ENCODE peak calls at places on chromosome 20, in nine cellular contexts. One of them, this sample, is unnamed.

GRCh38 chr20:14997791-14998190 is 660.4 kb upstream of the FLRT3 start:
- DNase-seq in MM.1S: no peak
- DNase-seq in GM23338: no peak
- DNase-seq in HCT116: no peak
- DNase-seq in hepatocyte: no peak
- DNase-seq in SK-N-SH: no peak
- DNase-seq in OCI-LY7: no peak
- DNase-seq in GM23248: peak
- DNase-seq in PC-3: peak
- DNase-seq in this sample: no peak

GRCh38 chr20:62692176-62692575 is 16.5 kb upstream of the NTSR1 start:
- DNase-seq in OCI-LY7: no peak
- DNase-seq in HCT116: no peak
- DNase-seq in GM23338: no peak
- DNase-seq in SK-N-SH: peak
- DNase-seq in MM.1S: no peak
- DNase-seq in PC-3: no peak
- DNase-seq in GM23248: no peak
- DNase-seq in hepatocyte: no peak
- DNase-seq in this sample: no peak

GRCh38 chr20:57391439-57392129 is 388 bp downstream of the RBM38 start:
- DNase-seq in OCI-LY7: peak
- DNase-seq in GM23338: peak
- DNase-seq in PC-3: peak
- DNase-seq in GM23248: peak
- DNase-seq in MM.1S: peak
- DNase-seq in hepatocyte: peak
- DNase-seq in HCT116: no peak
- DNase-seq in SK-N-SH: peak
- DNase-seq in this sample: peak

GRCh38 chr20:46056970-46057855 is 28.2 kb downstream of the SLC12A5 start:
- DNase-seq in HCT116: no peak
- DNase-seq in MM.1S: no peak
- DNase-seq in GM23248: peak
- DNase-seq in GM23338: peak
- DNase-seq in PC-3: no peak
- DNase-seq in SK-N-SH: no peak
- DNase-seq in hepatocyte: peak
- DNase-seq in OCI-LY7: no peak
- DNase-seq in this sample: peak

GRCh38 chr20:49272654-49273053 is 5.2 kb downstream of the ZNFX1 start:
- DNase-seq in GM23338: no peak
- DNase-seq in PC-3: no peak
- DNase-seq in GM23248: no peak
- DNase-seq in HCT116: no peak
- DNase-seq in SK-N-SH: no peak
- DNase-seq in hepatocyte: no peak
- DNase-seq in MM.1S: peak
- DNase-seq in OCI-LY7: no peak
- DNase-seq in this sample: no peak

GRCh38 chr20:41150664-41151063 is 13.3 kb downstream of the PLCG1 start:
- DNase-seq in OCI-LY7: no peak
- DNase-seq in hepatocyte: no peak
- DNase-seq in SK-N-SH: no peak
- DNase-seq in GM23248: peak
- DNase-seq in GM23338: no peak
- DNase-seq in MM.1S: no peak
- DNase-seq in PC-3: no peak
- DNase-seq in HCT116: no peak
- DNase-seq in this sample: no peak

GRCh38 chr20:59850018-59850641 is 83.3 kb downstream of the SYCP2 start:
- DNase-seq in GM23248: peak
- DNase-seq in GM23338: peak
- DNase-seq in hepatocyte: peak
- DNase-seq in SK-N-SH: no peak
- DNase-seq in PC-3: peak
- DNase-seq in MM.1S: peak
- DNase-seq in OCI-LY7: peak
- DNase-seq in HCT116: peak
- DNase-seq in this sample: peak

GRCh38 chr20:60201198-60201597 is 243.0 kb downstream of the CDH26 start:
- DNase-seq in HCT116: no peak
- DNase-seq in hepatocyte: no peak
- DNase-seq in GM23248: no peak
- DNase-seq in OCI-LY7: no peak
- DNase-seq in GM23338: no peak
- DNase-seq in SK-N-SH: no peak
- DNase-seq in PC-3: no peak
- DNase-seq in MM.1S: peak
- DNase-seq in this sample: no peak

GRCh38 chr20:46361811-46362210 is 44.6 kb downstream of the ELMO2 start:
- DNase-seq in hepatocyte: no peak
- DNase-seq in GM23338: no peak
- DNase-seq in OCI-LY7: no peak
- DNase-seq in PC-3: no peak
- DNase-seq in GM23248: no peak
- DNase-seq in SK-N-SH: no peak
- DNase-seq in HCT116: no peak
- DNase-seq in MM.1S: no peak
- DNase-seq in this sample: no peak

GRCh38 chr20:22689246-22689645 is 104.9 kb upstream of the FOXA2 start:
- DNase-seq in GM23248: no peak
- DNase-seq in OCI-LY7: no peak
- DNase-seq in GM23338: no peak
- DNase-seq in hepatocyte: no peak
- DNase-seq in SK-N-SH: no peak
- DNase-seq in PC-3: no peak
- DNase-seq in HCT116: no peak
- DNase-seq in MM.1S: no peak
- DNase-seq in this sample: no peak

GRCh38 chr20:22692119-22692475 is 107.7 kb upstream of the FOXA2 start:
- DNase-seq in GM23338: no peak
- DNase-seq in OCI-LY7: no peak
- DNase-seq in GM23248: no peak
- DNase-seq in HCT116: no peak
- DNase-seq in SK-N-SH: no peak
- DNase-seq in hepatocyte: no peak
- DNase-seq in PC-3: no peak
- DNase-seq in MM.1S: no peak
- DNase-seq in this sample: no peak

GRCh38 chr20:22690616-22691179 is 106.3 kb upstream of the FOXA2 start:
- DNase-seq in GM23338: no peak
- DNase-seq in hepatocyte: no peak
- DNase-seq in SK-N-SH: no peak
- DNase-seq in OCI-LY7: no peak
- DNase-seq in MM.1S: no peak
- DNase-seq in HCT116: no peak
- DNase-seq in GM23248: no peak
- DNase-seq in PC-3: no peak
- DNase-seq in this sample: no peak

GRCh38 chr20:22690000-22690399 is 105.6 kb upstream of the FOXA2 start:
- DNase-seq in HCT116: no peak
- DNase-seq in hepatocyte: no peak
- DNase-seq in PC-3: no peak
- DNase-seq in MM.1S: no peak
- DNase-seq in GM23338: no peak
- DNase-seq in OCI-LY7: no peak
- DNase-seq in GM23248: no peak
- DNase-seq in SK-N-SH: no peak
- DNase-seq in this sample: no peak

GRCh38 chr20:22691369-22692118 is 107.2 kb upstream of the FOXA2 start:
- DNase-seq in hepatocyte: peak
- DNase-seq in PC-3: peak
- DNase-seq in GM23338: peak
- DNase-seq in GM23248: peak
- DNase-seq in OCI-LY7: peak
- DNase-seq in HCT116: peak
- DNase-seq in SK-N-SH: peak
- DNase-seq in MM.1S: peak
- DNase-seq in this sample: peak
- TF ChIP-seq EZH2phosphoT487 in hepatocyte: no peak
- TF ChIP-seq EZH2phosphoT487 in PC-3: no peak
- TF ChIP-seq EZH2phosphoT487 in GM23338: no peak
- TF ChIP-seq EZH2phosphoT487 in GM23248: no peak
- TF ChIP-seq EZH2phosphoT487 in OCI-LY7: no peak
- TF ChIP-seq EZH2phosphoT487 in HCT116: no peak
- TF ChIP-seq EZH2phosphoT487 in SK-N-SH: no peak
- TF ChIP-seq EZH2phosphoT487 in MM.1S: no peak
- TF ChIP-seq EZH2phosphoT487 in this sample: no peak

GRCh38 chr20:10190456-10190855 is 28.2 kb upstream of the SNAP25 start:
- DNase-seq in SK-N-SH: no peak
- DNase-seq in OCI-LY7: no peak
- DNase-seq in HCT116: no peak
- DNase-seq in MM.1S: no peak
- DNase-seq in GM23248: no peak
- DNase-seq in hepatocyte: no peak
- DNase-seq in PC-3: no peak
- DNase-seq in GM23338: no peak
- DNase-seq in this sample: no peak

DNA sequence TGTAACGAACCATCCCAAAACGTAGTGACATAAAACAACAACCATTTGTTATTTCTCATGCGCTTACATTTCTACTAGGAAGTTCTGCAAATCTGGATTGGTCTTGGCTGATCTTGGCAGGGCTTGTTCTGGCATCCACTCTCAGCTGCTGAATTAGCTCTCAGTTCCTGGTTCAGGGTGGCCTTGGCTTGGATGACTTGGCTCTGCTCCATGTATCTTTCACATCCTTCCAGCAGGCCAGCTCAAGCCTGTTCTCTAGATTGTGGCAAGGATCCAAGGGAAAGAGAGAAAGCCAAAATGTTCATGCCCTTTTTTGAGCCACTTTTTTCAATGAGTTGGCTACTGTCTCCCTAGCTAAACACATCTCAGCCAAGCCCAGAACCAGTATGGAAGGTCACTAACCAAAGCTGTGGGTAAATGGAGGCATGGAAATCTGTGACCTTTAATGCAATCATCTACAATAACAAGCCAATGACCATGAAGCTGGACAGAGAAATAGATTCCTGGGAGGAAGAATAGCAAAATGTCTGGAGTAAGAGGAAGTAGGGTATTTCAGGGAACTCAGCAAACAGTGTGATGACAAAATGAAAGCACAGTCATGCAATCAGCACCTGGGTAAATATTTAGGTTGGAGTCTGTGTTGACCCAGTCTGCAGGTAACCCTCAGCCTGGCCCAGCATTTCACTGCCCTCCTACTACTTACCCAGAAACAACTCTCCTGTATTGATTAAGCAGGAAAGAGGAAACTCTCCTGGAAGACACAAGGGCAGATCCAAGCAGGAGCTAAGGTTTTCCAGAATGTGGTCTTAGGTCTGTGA is 32.7 kb upstream of the SNAP25 start:
- DNase-seq in OCI-LY7: no peak
- DNase-seq in GM23338: no peak
- DNase-seq in PC-3: peak
- DNase-seq in GM23248: no peak
- DNase-seq in MM.1S: no peak
- DNase-seq in SK-N-SH: no peak
- DNase-seq in hepatocyte: peak
- DNase-seq in HCT116: no peak
- DNase-seq in this sample: no peak
- TF ChIP-seq EZH2phosphoT487 in OCI-LY7: no peak
- TF ChIP-seq EZH2phosphoT487 in GM23338: no peak
- TF ChIP-seq EZH2phosphoT487 in PC-3: no peak
- TF ChIP-seq EZH2phosphoT487 in GM23248: no peak
- TF ChIP-seq EZH2phosphoT487 in MM.1S: no peak
- TF ChIP-seq EZH2phosphoT487 in SK-N-SH: no peak
- TF ChIP-seq EZH2phosphoT487 in hepatocyte: no peak
- TF ChIP-seq EZH2phosphoT487 in HCT116: no peak
- TF ChIP-seq EZH2phosphoT487 in this sample: no peak

GRCh38 chr20:36773548-36774242 is at the start of gene DSN1:
- DNase-seq in MM.1S: peak
- DNase-seq in PC-3: peak
- DNase-seq in HCT116: peak
- DNase-seq in GM23248: peak
- DNase-seq in SK-N-SH: peak
- DNase-seq in GM23338: peak
- DNase-seq in OCI-LY7: peak
- DNase-seq in hepatocyte: peak
- DNase-seq in this sample: peak

GRCh38 chr20:36775826-36776225 is 2.3 kb upstream of the DSN1 start:
- DNase-seq in GM23338: no peak
- DNase-seq in OCI-LY7: no peak
- DNase-seq in SK-N-SH: peak
- DNase-seq in hepatocyte: no peak
- DNase-seq in PC-3: no peak
- DNase-seq in GM23248: no peak
- DNase-seq in MM.1S: no peak
- DNase-seq in HCT116: no peak
- DNase-seq in this sample: no peak

GRCh38 chr20:36773123-36773547 is 428 bp downstream of the DSN1 start:
- DNase-seq in GM23338: no peak
- DNase-seq in SK-N-SH: no peak
- DNase-seq in OCI-LY7: peak
- DNase-seq in HCT116: no peak
- DNase-seq in hepatocyte: no peak
- DNase-seq in GM23248: peak
- DNase-seq in PC-3: no peak
- DNase-seq in MM.1S: peak
- DNase-seq in this sample: peak

GRCh38 chr20:36777152-36777551 is 3.6 kb upstream of the DSN1 start:
- DNase-seq in PC-3: no peak
- DNase-seq in GM23248: no peak
- DNase-seq in MM.1S: no peak
- DNase-seq in hepatocyte: no peak
- DNase-seq in OCI-LY7: no peak
- DNase-seq in HCT116: no peak
- DNase-seq in SK-N-SH: no peak
- DNase-seq in GM23338: no peak
- DNase-seq in this sample: no peak

DNA sequence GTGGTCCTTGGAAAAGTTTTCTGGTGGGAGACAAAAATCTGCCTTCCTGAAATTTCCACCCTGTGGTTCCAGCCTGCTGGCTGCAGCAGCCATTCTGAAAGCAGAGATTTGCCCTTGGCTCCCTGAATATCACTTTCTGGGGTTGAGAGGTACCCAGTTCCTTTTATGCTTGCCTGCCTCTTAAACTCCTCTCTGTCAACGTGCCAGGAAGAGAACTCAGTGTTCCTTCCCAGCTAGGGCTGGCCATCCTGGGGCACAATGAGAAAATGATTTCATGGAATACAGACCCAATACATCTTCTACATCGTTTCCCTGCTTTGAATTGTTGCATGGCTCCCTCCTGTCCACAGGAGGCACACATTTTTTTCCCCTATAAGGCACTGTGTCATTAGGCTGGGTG is 1.6 kb upstream of the DSN1 start:
- DNase-seq in PC-3: no peak
- DNase-seq in OCI-LY7: no peak
- DNase-seq in SK-N-SH: peak
- DNase-seq in GM23248: peak
- DNase-seq in MM.1S: no peak
- DNase-seq in HCT116: no peak
- DNase-seq in hepatocyte: no peak
- DNase-seq in GM23338: no peak
- DNase-seq in this sample: no peak
- TF ChIP-seq EZH2phosphoT487 in PC-3: no peak
- TF ChIP-seq EZH2phosphoT487 in OCI-LY7: no peak
- TF ChIP-seq EZH2phosphoT487 in SK-N-SH: no peak
- TF ChIP-seq EZH2phosphoT487 in GM23248: no peak
- TF ChIP-seq EZH2phosphoT487 in MM.1S: no peak
- TF ChIP-seq EZH2phosphoT487 in HCT116: no peak
- TF ChIP-seq EZH2phosphoT487 in hepatocyte: no peak
- TF ChIP-seq EZH2phosphoT487 in GM23338: no peak
- TF ChIP-seq EZH2phosphoT487 in this sample: no peak

GRCh38 chr20:24998631-24999445 is 6.3 kb upstream of the APMAP start:
- DNase-seq in SK-N-SH: no peak
- DNase-seq in PC-3: no peak
- DNase-seq in MM.1S: peak
- DNase-seq in OCI-LY7: no peak
- DNase-seq in hepatocyte: no peak
- DNase-seq in HCT116: no peak
- DNase-seq in GM23338: no peak
- DNase-seq in GM23248: peak
- DNase-seq in this sample: no peak
- TF ChIP-seq EZH2phosphoT487 in SK-N-SH: no peak
- TF ChIP-seq EZH2phosphoT487 in PC-3: no peak
- TF ChIP-seq EZH2phosphoT487 in MM.1S: no peak
- TF ChIP-seq EZH2phosphoT487 in OCI-LY7: no peak
- TF ChIP-seq EZH2phosphoT487 in hepatocyte: no peak
- TF ChIP-seq EZH2phosphoT487 in HCT116: no peak
- TF ChIP-seq EZH2phosphoT487 in GM23338: no peak
- TF ChIP-seq EZH2phosphoT487 in GM23248: no peak
- TF ChIP-seq EZH2phosphoT487 in this sample: no peak